ENCODE peak calls at places on chromosome 15, in nine cellular contexts. One of them, this sample, is unnamed.

GRCh38 chr15:41102854-41103253 is 13.2 kb downstream of the INO80 start:
- DNase-seq in right atrium auricular region: no peak
- DNase-seq in astrocyte of the spinal cord: no peak
- DNase-seq in psoas muscle: no peak
- DNase-seq in BE2C: no peak
- DNase-seq in A549: no peak
- DNase-seq in AG09309: no peak
- DNase-seq in lower leg skin: no peak
- DNase-seq in GM20000: no peak
- DNase-seq in this sample: no peak

GRCh38 chr15:43266834-43267233 is at the start of gene TGM5:
- DNase-seq in right atrium auricular region: peak
- DNase-seq in astrocyte of the spinal cord: no peak
- DNase-seq in psoas muscle: no peak
- DNase-seq in BE2C: no peak
- DNase-seq in A549: no peak
- DNase-seq in AG09309: no peak
- DNase-seq in lower leg skin: peak
- DNase-seq in GM20000: no peak
- DNase-seq in this sample: no peak

GRCh38 chr15:81410318-81410753 is 36.3 kb upstream of the TMC3 start:
- DNase-seq in right atrium auricular region: peak
- DNase-seq in astrocyte of the spinal cord: peak
- DNase-seq in psoas muscle: peak
- DNase-seq in BE2C: peak
- DNase-seq in A549: peak
- DNase-seq in AG09309: peak
- DNase-seq in lower leg skin: peak
- DNase-seq in GM20000: peak
- DNase-seq in this sample: no peak

GRCh38 chr15:77455696-77456293 is 35.1 kb downstream of the HMG20A start:
- DNase-seq in right atrium auricular region: no peak
- DNase-seq in astrocyte of the spinal cord: peak
- DNase-seq in psoas muscle: no peak
- DNase-seq in BE2C: no peak
- DNase-seq in A549: no peak
- DNase-seq in AG09309: peak
- DNase-seq in lower leg skin: no peak
- DNase-seq in GM20000: no peak
- DNase-seq in this sample: no peak

GRCh38 chr15:34582461-34583357 is 742 bp downstream of the GOLGA8B start:
- DNase-seq in right atrium auricular region: no peak
- DNase-seq in astrocyte of the spinal cord: peak
- DNase-seq in psoas muscle: peak
- DNase-seq in BE2C: peak
- DNase-seq in A549: peak
- DNase-seq in AG09309: no peak
- DNase-seq in lower leg skin: peak
- DNase-seq in GM20000: peak
- DNase-seq in this sample: no peak

GRCh38 chr15:69064649-69065048 is 50.2 kb downstream of the NOX5 start:
- DNase-seq in right atrium auricular region: no peak
- DNase-seq in astrocyte of the spinal cord: no peak
- DNase-seq in psoas muscle: no peak
- DNase-seq in BE2C: no peak
- DNase-seq in A549: no peak
- DNase-seq in AG09309: no peak
- DNase-seq in lower leg skin: peak
- DNase-seq in GM20000: no peak
- DNase-seq in this sample: no peak

GRCh38 chr15:77506311-77507150 is 85.8 kb downstream of the HMG20A start:
- DNase-seq in right atrium auricular region: peak
- DNase-seq in astrocyte of the spinal cord: peak
- DNase-seq in psoas muscle: peak
- DNase-seq in BE2C: no peak
- DNase-seq in A549: no peak
- DNase-seq in AG09309: no peak
- DNase-seq in lower leg skin: peak
- DNase-seq in GM20000: no peak
- DNase-seq in this sample: no peak

GRCh38 chr15:77482570-77482969 is 61.9 kb downstream of the HMG20A start:
- DNase-seq in right atrium auricular region: no peak
- DNase-seq in astrocyte of the spinal cord: peak
- DNase-seq in psoas muscle: no peak
- DNase-seq in BE2C: no peak
- DNase-seq in A549: no peak
- DNase-seq in AG09309: peak
- DNase-seq in lower leg skin: no peak
- DNase-seq in GM20000: no peak
- DNase-seq in this sample: no peak

GRCh38 chr15:95296626-95297025 is 1033.9 kb upstream of the NR2F2 start:
- DNase-seq in right atrium auricular region: no peak
- DNase-seq in astrocyte of the spinal cord: no peak
- DNase-seq in psoas muscle: no peak
- DNase-seq in BE2C: no peak
- DNase-seq in A549: no peak
- DNase-seq in AG09309: no peak
- DNase-seq in lower leg skin: no peak
- DNase-seq in GM20000: no peak
- DNase-seq in this sample: no peak

GRCh38 chr15:72796515-72797337 is 13.2 kb upstream of the ADPGK start:
- DNase-seq in right atrium auricular region: no peak
- DNase-seq in astrocyte of the spinal cord: peak
- DNase-seq in psoas muscle: peak
- DNase-seq in BE2C: peak
- DNase-seq in A549: peak
- DNase-seq in AG09309: no peak
- DNase-seq in lower leg skin: peak
- DNase-seq in GM20000: peak
- DNase-seq in this sample: no peak

GRCh38 chr15:71390101-71390500 is 274.8 kb downstream of the THSD4 start:
- DNase-seq in right atrium auricular region: no peak
- DNase-seq in astrocyte of the spinal cord: no peak
- DNase-seq in psoas muscle: no peak
- DNase-seq in BE2C: no peak
- DNase-seq in A549: no peak
- DNase-seq in AG09309: no peak
- DNase-seq in lower leg skin: no peak
- DNase-seq in GM20000: no peak
- DNase-seq in this sample: no peak

DNA sequence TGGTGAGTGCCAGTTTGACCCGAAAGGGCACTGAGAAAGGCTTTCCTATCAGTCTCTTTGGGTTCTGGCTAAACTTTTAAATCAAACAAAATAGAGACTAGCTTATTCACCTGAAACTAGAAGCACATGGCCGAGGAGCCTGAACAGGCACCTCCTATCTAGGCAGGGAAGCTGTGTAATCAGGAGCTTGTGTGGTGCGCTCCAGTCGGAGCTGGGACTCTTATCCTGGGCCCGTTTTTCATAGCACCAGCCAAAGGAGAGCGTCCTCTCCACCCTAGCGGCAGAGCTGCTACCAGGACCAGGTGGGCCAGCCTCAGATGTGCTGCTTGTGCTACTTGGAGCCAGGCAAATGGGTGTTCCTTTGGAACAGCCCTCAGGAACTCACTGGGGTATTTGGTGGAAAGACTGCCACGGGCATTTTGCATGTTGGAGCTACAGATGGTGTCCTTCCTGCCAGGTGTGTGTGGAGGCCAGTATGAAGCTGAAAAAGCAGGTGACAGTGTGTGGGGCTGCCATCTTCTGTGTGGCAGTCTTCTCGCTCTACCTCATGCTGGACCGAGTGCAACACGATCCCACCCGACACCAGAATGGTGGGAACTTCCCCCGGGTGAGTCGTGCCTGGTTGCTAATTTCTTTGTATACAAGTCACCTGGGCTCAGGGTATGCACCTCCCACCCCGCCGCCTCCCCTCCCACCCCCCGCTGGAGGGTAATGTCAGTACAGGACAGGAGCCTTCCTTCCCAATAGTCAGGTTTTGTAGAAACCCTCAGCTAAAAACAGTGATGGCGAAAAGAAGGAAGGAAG is 833 bp downstream of the MAN2A2 start:
- DNase-seq in right atrium auricular region: no peak
- DNase-seq in astrocyte of the spinal cord: no peak
- DNase-seq in psoas muscle: peak
- DNase-seq in BE2C: no peak
- DNase-seq in A549: peak
- DNase-seq in AG09309: no peak
- DNase-seq in lower leg skin: no peak
- DNase-seq in GM20000: peak
- DNase-seq in this sample: no peak
- TF ChIP-seq CTCF in right atrium auricular region: no peak
- TF ChIP-seq CTCF in astrocyte of the spinal cord: no peak
- TF ChIP-seq CTCF in psoas muscle: no peak
- TF ChIP-seq CTCF in BE2C: peak
- TF ChIP-seq CTCF in A549: no peak
- TF ChIP-seq CTCF in AG09309: no peak
- TF ChIP-seq CTCF in lower leg skin: no peak
- TF ChIP-seq CTCF in GM20000: no peak
- TF ChIP-seq CTCF in this sample: no peak

GRCh38 chr15:99504823-99505551 is 60.8 kb upstream of the MEF2A start:
- DNase-seq in right atrium auricular region: peak
- DNase-seq in astrocyte of the spinal cord: peak
- DNase-seq in psoas muscle: no peak
- DNase-seq in BE2C: no peak
- DNase-seq in A549: no peak
- DNase-seq in AG09309: no peak
- DNase-seq in lower leg skin: no peak
- DNase-seq in GM20000: peak
- DNase-seq in this sample: no peak
- TF ChIP-seq CTCF in right atrium auricular region: no peak
- TF ChIP-seq CTCF in astrocyte of the spinal cord: peak
- TF ChIP-seq CTCF in psoas muscle: no peak
- TF ChIP-seq CTCF in BE2C: no peak
- TF ChIP-seq CTCF in A549: no peak
- TF ChIP-seq CTCF in AG09309: peak
- TF ChIP-seq CTCF in lower leg skin: no peak
- TF ChIP-seq CTCF in GM20000: peak
- TF ChIP-seq CTCF in this sample: no peak

GRCh38 chr15:79897701-79898113 is 893 bp upstream of the MTHFS start:
- DNase-seq in right atrium auricular region: no peak
- DNase-seq in astrocyte of the spinal cord: no peak
- DNase-seq in psoas muscle: no peak
- DNase-seq in BE2C: no peak
- DNase-seq in A549: no peak
- DNase-seq in AG09309: no peak
- DNase-seq in lower leg skin: no peak
- DNase-seq in GM20000: no peak
- DNase-seq in this sample: no peak

GRCh38 chr15:79897380-79897678 is 515 bp upstream of the MTHFS start:
- DNase-seq in right atrium auricular region: no peak
- DNase-seq in astrocyte of the spinal cord: peak
- DNase-seq in psoas muscle: no peak
- DNase-seq in BE2C: no peak
- DNase-seq in A549: no peak
- DNase-seq in AG09309: no peak
- DNase-seq in lower leg skin: no peak
- DNase-seq in GM20000: no peak
- DNase-seq in this sample: no peak

GRCh38 chr15:79896131-79896633 is 632 bp downstream of the MTHFS start:
- DNase-seq in right atrium auricular region: no peak
- DNase-seq in astrocyte of the spinal cord: no peak
- DNase-seq in psoas muscle: no peak
- DNase-seq in BE2C: no peak
- DNase-seq in A549: no peak
- DNase-seq in AG09309: no peak
- DNase-seq in lower leg skin: no peak
- DNase-seq in GM20000: peak
- DNase-seq in this sample: no peak

GRCh38 chr15:79898369-79898768 is 1.6 kb upstream of the MTHFS start:
- DNase-seq in right atrium auricular region: no peak
- DNase-seq in astrocyte of the spinal cord: no peak
- DNase-seq in psoas muscle: no peak
- DNase-seq in BE2C: no peak
- DNase-seq in A549: no peak
- DNase-seq in AG09309: no peak
- DNase-seq in lower leg skin: no peak
- DNase-seq in GM20000: no peak
- DNase-seq in this sample: no peak

DNA sequence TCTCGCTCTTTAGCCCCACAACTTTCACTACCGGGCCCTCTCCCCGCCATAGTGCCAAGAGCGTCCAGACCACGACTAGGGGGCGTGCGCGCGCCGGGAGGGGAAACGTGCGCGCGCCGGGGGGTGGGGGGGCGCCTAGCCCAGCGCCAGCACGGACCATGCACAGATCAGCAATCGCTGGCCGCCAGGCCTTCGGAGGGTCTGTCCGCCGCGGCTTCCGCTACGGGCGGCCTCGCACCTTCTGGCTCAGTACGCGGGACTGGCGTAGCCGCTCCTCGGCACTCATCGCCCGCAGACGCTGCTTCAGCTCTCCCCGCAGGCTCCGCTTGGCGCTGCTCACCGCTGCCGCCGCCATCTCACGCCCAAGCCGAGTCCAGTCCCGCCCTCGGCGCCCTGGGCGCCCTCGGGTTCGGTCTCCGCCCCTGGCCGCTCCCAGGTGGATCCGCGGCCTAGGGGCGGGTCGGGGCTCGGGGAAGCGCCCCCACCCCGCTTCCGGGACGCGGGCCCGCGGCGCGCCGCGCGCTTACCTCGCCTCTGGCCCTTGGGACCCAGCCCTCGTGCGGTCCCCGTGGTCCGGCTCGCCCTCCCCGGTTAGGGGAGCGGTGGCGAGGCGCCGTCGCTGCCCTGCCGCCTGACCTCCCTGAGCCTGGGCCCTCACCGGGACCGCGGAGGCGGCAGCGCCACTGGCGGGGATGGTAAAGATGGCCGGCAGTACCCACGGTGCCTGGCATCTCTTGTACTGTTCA is at the start of gene MTHFS:
- DNase-seq in right atrium auricular region: peak
- DNase-seq in astrocyte of the spinal cord: peak
- DNase-seq in psoas muscle: peak
- DNase-seq in BE2C: peak
- DNase-seq in A549: peak
- DNase-seq in AG09309: peak
- DNase-seq in lower leg skin: peak
- DNase-seq in GM20000: peak
- DNase-seq in this sample: peak
- TF ChIP-seq CTCF in right atrium auricular region: peak
- TF ChIP-seq CTCF in astrocyte of the spinal cord: peak
- TF ChIP-seq CTCF in psoas muscle: peak
- TF ChIP-seq CTCF in BE2C: peak
- TF ChIP-seq CTCF in A549: peak
- TF ChIP-seq CTCF in AG09309: peak
- TF ChIP-seq CTCF in lower leg skin: no peak
- TF ChIP-seq CTCF in GM20000: peak
- TF ChIP-seq CTCF in this sample: peak

GRCh38 chr15:73986776-73987056 is 5.4 kb downstream of the STOML1 start:
- DNase-seq in right atrium auricular region: no peak
- DNase-seq in astrocyte of the spinal cord: no peak
- DNase-seq in psoas muscle: no peak
- DNase-seq in BE2C: no peak
- DNase-seq in A549: no peak
- DNase-seq in AG09309: no peak
- DNase-seq in lower leg skin: no peak
- DNase-seq in GM20000: no peak
- DNase-seq in this sample: no peak
- TF ChIP-seq CTCF in right atrium auricular region: no peak
- TF ChIP-seq CTCF in astrocyte of the spinal cord: no peak
- TF ChIP-seq CTCF in psoas muscle: no peak
- TF ChIP-seq CTCF in BE2C: peak
- TF ChIP-seq CTCF in A549: no peak
- TF ChIP-seq CTCF in AG09309: no peak
- TF ChIP-seq CTCF in lower leg skin: no peak
- TF ChIP-seq CTCF in GM20000: no peak
- TF ChIP-seq CTCF in this sample: no peak